ENCODE peak calls at places on chromosomes 4 and X, in ten cellular contexts. H, A, L, U, Z, I, F, E, J and R are unnamed samples.

GRCh38 chr4:150784305-150784704 is 202.4 kb downstream of the MAB21L2 start:
- DNase-seq in F (no peak), A (no peak), I (no peak), H (no peak), E (no peak), U (no peak), Z (no peak), J (no peak), L (no peak), R (no peak)

GRCh38 chrX:92247076-92247475 is 467.9 kb downstream of the PCDH11X start:
- DNase-seq in F (no peak), A (no peak), H (no peak), Z (peak), U (peak), I (no peak), L (no peak), J (no peak), E (peak), R (peak)

GRCh38 chr4:34183916-34184315 is 2060.4 kb downstream of the ARAP2 start:
- DNase-seq in A (no peak), J (no peak), Z (no peak), U (peak), E (no peak), I (no peak), F (no peak), L (no peak), H (no peak), R (no peak)

GRCh38 chr4:136741468-136741867 is 790.8 kb downstream of the PCDH18 start:
- DNase-seq in E (no peak), L (no peak), U (peak), J (no peak), I (no peak), A (no peak), F (no peak), H (no peak), Z (no peak), R (no peak)

GRCh38 chr4:152243890-152244595 is 291.8 kb downstream of the FBXW7 start:
- DNase-seq in J (no peak), I (no peak), A (no peak), U (no peak), E (peak), H (no peak), Z (no peak), F (no peak), L (no peak), R (no peak)

GRCh38 chrX:47748576-47748975 is 88.1 kb upstream of the ZNF81 start:
- DNase-seq in U (no peak), Z (no peak), J (no peak), E (peak), H (no peak), L (no peak), I (no peak), A (no peak), F (no peak), R (no peak)

GRCh38 chr4:58209576-58209975 is 1099.4 kb upstream of the IGFBP7 start:
- DNase-seq in A (no peak), J (no peak), U (peak), H (no peak), L (no peak), F (no peak), E (no peak), Z (no peak), I (no peak), R (no peak)

GRCh38 chr4:100295792-100296191 is 105.5 kb upstream of the DDIT4L start:
- DNase-seq in A (no peak), F (no peak), H (no peak), I (no peak), J (no peak), L (no peak), Z (no peak), E (peak), U (no peak), R (peak)

GRCh38 chrX:1452497-1453389 is at the start of gene ASMTL:
- DNase-seq in Z (peak), A (no peak), F (peak), H (peak), E (peak), L (peak), I (no peak), J (no peak), U (peak), R (peak)

GRCh38 chr4:41361831-41362646 is 105.3 kb downstream of the UCHL1 start:
- DNase-seq in L (no peak), E (peak), Z (peak), H (no peak), J (peak), F (no peak), U (peak), I (peak), A (no peak), R (no peak)

GRCh38 chr4:148222991-148223660 is 219.1 kb downstream of the NR3C2 start:
- DNase-seq in Z (no peak), J (no peak), A (no peak), U (no peak), F (no peak), I (no peak), L (no peak), E (no peak), H (no peak), R (no peak)

GRCh38 chr4:113288691-113289090 is 239.2 kb downstream of the ANK2 start:
- DNase-seq in L (no peak), J (no peak), A (no peak), I (no peak), Z (no peak), H (no peak), F (no peak), U (no peak), E (peak), R (no peak)

GRCh38 chr4:6333301-6334202 is 63.9 kb downstream of the WFS1 start:
- DNase-seq in H (no peak), Z (no peak), U (no peak), A (no peak), J (no peak), E (peak), L (no peak), F (peak), I (no peak), R (no peak)